ENCODE peak calls at places on chromosomes 3 and 15, in eight cellular contexts. A is CD8-positive, alpha-beta memory T cell; M is astrocyte of the spinal cord; Z is ELF-1; Y is COR-L47; B is activated naive CD8-positive, alpha-beta T cell treated with anti-CD3 and anti-CD28 coated beads, Interleukin-2, amount 50 U/mL, for 24 hours; D is NCI-H1092 treated with DMSO at 0.1 percent for 48 hours; V is iPS DF 6.9. X is an unnamed sample.

GRCh38 chr15:66132251-66132816 is 121.2 kb downstream of the MEGF11 start:
- DNase-seq in B (no peak), V (no peak), Y (no peak), M (no peak), Z (no peak), A (no peak), D (peak; percentile 15), X (no peak)

GRCh38 chr15:67158367-67158766 is 93.0 kb downstream of the SMAD3 start:
- DNase-seq in M (no peak), Z (no peak), Y (no peak), A (no peak), D (no peak), B (no peak), V (no peak), X (no peak)

GRCh38 chr15:70420421-70421196 is 322.9 kb upstream of the TLE3 start:
- DNase-seq in Z (peak; percentile 67), V (no peak), Y (no peak), D (no peak), B (no peak), M (no peak), A (no peak), X (no peak)

GRCh38 chr3:170826047-170826446 is 43.9 kb downstream of the RPL22L1 start:
- DNase-seq in V (no peak), Y (no peak), A (no peak), Z (no peak), M (no peak), B (no peak), D (no peak), X (no peak)

GRCh38 chr3:13273604-13274105 is 146.5 kb downstream of the NUP210 start:
- DNase-seq in D (no peak), A (no peak), V (no peak), Y (no peak), M (no peak), Z (no peak), B (no peak), X (no peak)

GRCh38 chr3:193879099-193879863 is 256.7 kb upstream of the HES1 start:
- DNase-seq in A (no peak), Y (no peak), V (no peak), Z (no peak), B (peak; percentile 16), M (no peak), D (no peak), X (no peak)

GRCh38 chr3:56347219-56347871 is 120.9 kb downstream of the ERC2 start:
- DNase-seq in Z (peak; percentile 81), Y (peak; percentile 11), A (no peak), V (peak; percentile 64), M (no peak), B (peak; percentile 42), D (peak; percentile 25), X (no peak)

GRCh38 chr15:65303687-65304392 is 637 bp upstream of the RNU5B-1 start:
- DNase-seq in A (peak; percentile 59), Y (peak; percentile 52), D (peak; percentile 34), V (no peak), B (peak; percentile 71), Z (peak; percentile 90), M (peak; percentile 56), X (peak; percentile 77)

GRCh38 chr15:68001811-68002210 is 52.3 kb upstream of the PIAS1 start:
- DNase-seq in M (no peak), A (no peak), D (no peak), Y (no peak), V (no peak), B (no peak), Z (no peak), X (no peak)

GRCh38 chr15:56532766-56533455 is 68.0 kb upstream of the MNS1 start:
- DNase-seq in M (no peak), Z (no peak), A (no peak), B (no peak), D (peak; percentile 3), Y (peak; percentile 6), V (no peak), X (peak; percentile 49)

GRCh38 chr3:73623996-73624362 is 762 bp downstream of the PDZRN3 start:
- DNase-seq in D (peak; percentile 45), M (peak; percentile 73), Z (peak; percentile 82), V (peak; percentile 45), Y (peak; percentile 65), A (no peak), B (no peak), X (peak; percentile 34)

GRCh38 chr15:92811514-92811913 is 88.6 kb upstream of the CHD2 start:
- DNase-seq in Y (peak; percentile 52), A (no peak), M (peak; percentile 14), Z (no peak), V (no peak), B (no peak), D (peak; percentile 44), X (peak; percentile 44)

GRCh38 chr3:132637590-132637989 is 22.0 kb downstream of the ACAD11 start:
- DNase-seq in V (no peak), A (no peak), Y (no peak), Z (no peak), M (peak; percentile 25), D (no peak), B (no peak), X (no peak)

GRCh38 chr3:18556001-18556408 is 130.9 kb upstream of the SATB1 start:
- DNase-seq in A (no peak), D (no peak), B (peak; percentile 48), Z (no peak), V (no peak), Y (no peak), M (no peak), X (no peak)

GRCh38 chr3:52034212-52034611 is 22.2 kb downstream of the DUSP7 start:
- DNase-seq in B (no peak), A (no peak), M (no peak), D (no peak), Z (no peak), V (no peak), Y (no peak), X (no peak)

GRCh38 chr3:58656631-58657030 is 9.9 kb downstream of the FAM3D start:
- DNase-seq in Y (no peak), V (no peak), D (no peak), M (no peak), B (no peak), A (no peak), Z (no peak), X (no peak)

GRCh38 chr15:45205192-45205591 is 17.4 kb upstream of the SHF start:
- DNase-seq in D (peak; percentile 56), A (peak; percentile 32), Z (peak; percentile 72), V (no peak), Y (peak; percentile 74), M (peak; percentile 48), B (peak; percentile 74), X (peak; percentile 46)

GRCh38 chr15:66400351-66400774 is 13.7 kb downstream of the MAP2K1 start:
- DNase-seq in D (no peak), B (no peak), A (no peak), V (no peak), M (peak; percentile 52), Y (no peak), Z (no peak), X (no peak)

GRCh38 chr15:48177383-48177874 is 666 bp downstream of the MYEF2 start:
- DNase-seq in M (peak; percentile 80), Y (peak; percentile 42), Z (no peak), V (no peak), A (no peak), B (peak; percentile 3), D (peak; percentile 52), X (peak; percentile 42)

GRCh38 chr3:143718463-143718862 is 129.8 kb downstream of the SLC9A9 start:
- DNase-seq in Y (no peak), V (no peak), A (no peak), B (no peak), M (no peak), D (no peak), Z (no peak), X (no peak)

GRCh38 chr15:85772668-85773067 is 22.1 kb downstream of the KLHL25 start:
- DNase-seq in A (no peak), B (no peak), D (no peak), M (no peak), Y (no peak), Z (no peak), V (no peak), X (no peak)

GRCh38 chr3:9123849-9124248 is 125.6 kb downstream of the SRGAP3 start:
- DNase-seq in V (no peak), Y (no peak), A (no peak), D (no peak), B (no peak), Z (no peak), M (no peak), X (no peak)

GRCh38 chr3:9947025-9947995 is 4.9 kb downstream of the PRRT3 start:
- DNase-seq in V (no peak), A (no peak), Z (peak; percentile 84), Y (peak; percentile 30), M (peak; percentile 71), B (no peak), D (peak; percentile 33), X (no peak)

GRCh38 chr3:147895509-147895908 is 486.3 kb downstream of the ZIC1 start:
- DNase-seq in A (no peak), M (no peak), V (no peak), Y (no peak), B (no peak), D (no peak), Z (no peak), X (no peak)

GRCh38 chr3:38601971-38602550 is 47.4 kb downstream of the SCN5A start:
- DNase-seq in B (no peak), V (no peak), Y (no peak), A (no peak), Z (no peak), D (no peak), M (no peak), X (no peak)

GRCh38 chr3:14228611-14229470 is 50.2 kb downstream of the LSM3 start:
- DNase-seq in V (no peak), M (no peak), A (no peak), Z (no peak), D (no peak), Y (no peak), B (no peak), X (no peak)

GRCh38 chr3:124781706-124782376 is 51.6 kb downstream of the UMPS start:
- DNase-seq in V (no peak), A (no peak), D (no peak), M (no peak), Y (no peak), B (no peak), Z (no peak), X (no peak)

GRCh38 chr3:27585429-27585828 is 101.2 kb upstream of the SLC4A7 start:
- DNase-seq in V (no peak), A (no peak), Y (no peak), M (no peak), D (no peak), B (no peak), Z (no peak), X (no peak)

GRCh38 chr3:47715928-47716327 is 65.8 kb downstream of the SMARCC1 start:
- DNase-seq in V (no peak), Y (no peak), B (no peak), D (no peak), M (peak; percentile 47), Z (no peak), A (no peak), X (no peak)

GRCh38 chr3:149390316-149390715 is 12.9 kb upstream of the TM4SF1 start:
- DNase-seq in D (no peak), V (no peak), A (no peak), Z (no peak), B (no peak), Y (no peak), M (no peak), X (no peak)

GRCh38 chr3:174618368-174618767 is 240.8 kb upstream of the NAALADL2 start:
- DNase-seq in Z (no peak), A (no peak), V (no peak), M (no peak), Y (no peak), B (no peak), D (no peak), X (no peak)

GRCh38 chr15:62469874-62470688 is 305.0 kb upstream of the C2CD4B start:
- DNase-seq in M (peak; percentile 86), Y (no peak), B (no peak), Z (peak; percentile 83), A (no peak), D (no peak), V (no peak), X (no peak)

GRCh38 chr3:55629432-55629831 is 142.3 kb upstream of the WNT5A start:
- DNase-seq in M (no peak), Y (peak; percentile 53), B (no peak), A (no peak), V (no peak), Z (no peak), D (no peak), X (no peak)

GRCh38 chr3:59884409-59884808 is 834.6 kb upstream of the CFAP20DC start:
- DNase-seq in B (no peak), Z (no peak), A (no peak), Y (no peak), D (no peak), V (no peak), M (no peak), X (no peak)